ENCODE peak calls at places on chromosomes 2 and 18, in four cellular contexts. Q, B, G and A are unnamed samples.

GRCh38 chr2:96950391-96951124 is 35.8 kb downstream of the FAM178B start:
- DNase-seq in Q (no peak), B (no peak), G (no peak), A (no peak)

GRCh38 chr18:35515460-35516130 is 17.8 kb upstream of the INO80C start:
- DNase-seq in Q (no peak), B (no peak), G (no peak), A (no peak)

GRCh38 chr18:3654442-3655253 is 204.7 kb downstream of the TGIF1 start:
- DNase-seq in Q (no peak), B (no peak), G (no peak), A (no peak)

GRCh38 chr2:37869304-37869703 is 55.8 kb upstream of the RMDN2 start:
- DNase-seq in Q (no peak), B (no peak), G (no peak), A (no peak)

GRCh38 chr2:105888625-105889024 is 143.9 kb downstream of the NCK2 start:
- DNase-seq in Q (no peak), B (no peak), G (no peak), A (no peak)

GRCh38 chr2:112714836-112715631 is 5.8 kb upstream of the NT5DC4 start:
- DNase-seq in Q (no peak), B (peak; percentile 26), G (no peak), A (no peak)

GRCh38 chr18:54210463-54210862 is 14.0 kb downstream of the MBD2 start:
- DNase-seq in Q (no peak), B (no peak), G (no peak), A (no peak)

GRCh38 chr2:180115675-180116074 is 108.6 kb upstream of the CWC22 start:
- DNase-seq in Q (no peak), B (no peak), G (no peak), A (no peak)

GRCh38 chr18:22606563-22607283 is 189.0 kb upstream of the CTAGE1 start:
- DNase-seq in Q (no peak), B (peak; percentile 40), G (no peak), A (no peak)